ENCODE peak calls at places on chromosomes 6 and 20, in five cellular contexts. U, D, K, S and B are unnamed samples.
A peak's percentile ranks its signal among the peaks of the same experiment; 100 is the strongest.

GRCh38 chr6:170459451-170459850 is 93.7 kb downstream of the PSMB1 start:
- DNase-seq in S (peak; percentile 77), K (peak; percentile 68), D (no peak), U (no peak), B (no peak)

GRCh38 chr6:164113637-164114036 is 699.1 kb downstream of the QKI start:
- DNase-seq in K (no peak), U (no peak), D (peak; percentile 53), S (no peak), B (no peak)

GRCh38 chr6:105892577-105893262 is 193.4 kb upstream of the PRDM1 start:
- DNase-seq in D (peak; percentile 73), U (no peak), S (no peak), K (no peak), B (no peak)

GRCh38 chr6:105900120-105900937 is 185.8 kb upstream of the PRDM1 start:
- DNase-seq in U (no peak), D (peak; percentile 34), S (peak; percentile 89), K (peak; percentile 91), B (no peak)

GRCh38 chr6:42125663-42126062 is 16.8 kb downstream of the C6orf132 start:
- DNase-seq in U (no peak), S (no peak), K (no peak), D (peak; percentile 37), B (no peak)

GRCh38 chr20:326645-327031 is 1.3 kb downstream of the SOX12 start:
- DNase-seq in U (no peak), K (no peak), D (peak; percentile 63), S (peak; percentile 47), B (peak; percentile 62)

GRCh38 chr20:58195047-58195446 is 33.4 kb downstream of the ANKRD60 start:
- DNase-seq in S (no peak), U (no peak), D (no peak), K (no peak), B (no peak)

GRCh38 chr6:4929319-4929718 is 74.5 kb downstream of the RPP40 start:
- DNase-seq in D (no peak), S (peak; percentile 50), U (no peak), K (no peak), B (no peak)

GRCh38 chr6:119137194-119138072 is 59.0 kb upstream of the FAM184A start:
- DNase-seq in S (peak; percentile 28), D (no peak), K (peak; percentile 21), U (no peak), B (no peak)

GRCh38 chr20:46970937-46971630 is 76.4 kb downstream of the EYA2 start:
- DNase-seq in D (peak; percentile 99), K (peak; percentile 97), U (no peak), S (peak; percentile 70), B (peak; percentile 66)

GRCh38 chr20:4167261-4168004 is 152.1 kb upstream of the RNF24 start:
- DNase-seq in D (no peak), U (peak; percentile 60), K (no peak), S (no peak), B (no peak)

GRCh38 chr20:4171538-4172116 is 156.3 kb upstream of the RNF24 start:
- DNase-seq in K (peak; percentile 21), U (no peak), S (peak; percentile 64), D (peak; percentile 62), B (no peak)

GRCh38 chr20:4173142-4173541 is 157.8 kb upstream of the RNF24 start:
- DNase-seq in U (no peak), K (no peak), D (no peak), S (no peak), B (no peak)

GRCh38 chr20:4169360-4170214 is 154.2 kb upstream of the RNF24 start:
- DNase-seq in S (no peak), U (no peak), D (no peak), K (no peak), B (no peak)

DNA sequence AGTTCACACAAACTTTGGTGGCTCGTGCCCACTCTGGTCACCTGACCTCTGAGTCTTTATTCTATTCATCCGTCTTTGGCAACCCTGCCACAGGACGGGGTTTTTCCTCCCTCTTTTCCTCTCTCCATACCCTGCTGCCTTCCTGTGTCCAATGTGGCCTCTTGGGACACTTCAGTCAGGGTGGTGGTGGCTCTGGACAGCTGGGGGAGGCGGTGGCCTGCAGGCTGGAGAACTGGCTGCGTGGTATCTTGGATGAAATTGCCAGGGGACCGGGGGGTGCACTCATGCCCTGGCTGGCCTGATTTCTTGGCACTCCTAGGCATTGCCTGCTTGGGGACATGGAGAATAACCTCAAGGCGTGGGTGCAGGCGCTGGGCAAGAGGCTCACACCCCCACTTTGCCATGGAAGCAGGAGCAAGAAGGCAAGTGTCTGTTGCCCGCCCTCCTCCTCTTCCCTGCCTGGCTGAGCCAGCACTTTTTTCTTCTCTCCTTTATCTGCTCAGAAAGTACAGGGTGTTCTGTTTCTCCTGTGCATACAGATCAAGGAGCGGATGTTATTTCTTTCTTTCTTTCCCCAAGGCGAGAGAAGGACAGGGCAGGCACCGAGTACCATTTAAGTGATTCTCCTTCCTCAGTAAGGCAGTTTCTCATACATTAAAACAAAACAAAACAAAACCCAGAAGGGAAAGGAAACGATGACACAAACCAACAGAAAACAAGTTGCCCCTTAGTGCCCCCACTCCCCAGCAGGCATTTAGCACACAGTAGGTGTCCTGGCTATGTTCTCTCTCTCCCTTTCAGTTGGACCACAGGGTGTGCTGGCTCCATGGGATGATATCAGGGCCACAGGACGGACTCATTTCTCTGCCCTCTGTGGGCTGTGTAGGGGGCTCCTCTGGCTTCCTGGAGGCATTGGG is 155.5 kb upstream of the RNF24 start:
- DNase-seq in D (no peak), S (peak; percentile 52), U (no peak), K (no peak), B (no peak)
- H3K4me3 ChIP-seq in D (no peak overlapping the region), S (no peak overlapping the region), U (no peak overlapping the region), K (no peak overlapping the region), B (no peak overlapping the region)

GRCh38 chr20:40205971-40206370 is 483.1 kb downstream of the MAFB start:
- DNase-seq in D (no peak), U (no peak), K (no peak), S (no peak), B (no peak)
- H2BK15ac ChIP-seq in D (no peak overlapping the region), U (no peak overlapping the region), K (no peak overlapping the region), S (no peak overlapping the region), B (no peak overlapping the region)

DNA sequence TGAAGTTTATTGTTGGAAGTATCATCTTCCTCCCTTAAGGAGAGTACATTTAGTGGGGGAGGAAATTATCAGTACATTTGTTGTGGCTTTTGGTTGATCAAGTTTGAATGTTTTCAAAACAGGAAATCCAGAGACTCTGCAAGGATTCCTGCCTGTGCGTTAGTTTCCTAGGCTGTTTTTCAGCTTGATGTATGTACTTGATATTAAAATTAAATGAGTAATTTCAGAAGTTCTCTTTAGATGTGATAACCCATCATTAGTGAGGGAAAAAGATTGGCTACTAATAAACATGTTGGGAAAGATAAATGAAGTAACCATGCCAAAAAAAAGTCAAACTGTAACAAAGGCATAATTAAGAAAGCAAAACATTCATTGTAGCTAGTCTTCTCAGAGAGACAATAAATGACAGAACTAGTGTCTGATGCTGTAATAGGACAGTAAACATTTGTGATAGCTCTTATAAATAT is 88.0 kb upstream of the TULP1 start:
- DNase-seq in D (no peak), S (peak; percentile 37), U (no peak), K (no peak), B (no peak)
- H3K4me3 ChIP-seq in D (no peak overlapping the region), S (no peak overlapping the region), U (no peak overlapping the region), K (no peak overlapping the region), B (no peak overlapping the region)

GRCh38 chr6:104483225-104483834 is 376.4 kb downstream of the HACE1 start:
- DNase-seq in S (peak; percentile 34), U (no peak), D (peak; percentile 26), K (no peak), B (no peak)

GRCh38 chr6:104484191-104484590 is 375.5 kb downstream of the HACE1 start:
- DNase-seq in D (no peak), K (no peak), U (no peak), S (no peak), B (no peak)

GRCh38 chr6:104486003-104486402 is 373.7 kb downstream of the HACE1 start:
- DNase-seq in U (no peak), K (no peak), S (no peak), D (no peak), B (no peak)

GRCh38 chr6:104484626-104485025 is 375.1 kb downstream of the HACE1 start:
- DNase-seq in K (no peak), U (no peak), D (no peak), S (no peak), B (no peak)
- H2BK15ac ChIP-seq in K (no peak overlapping the region), U (no peak overlapping the region), D (no peak overlapping the region), S (no peak overlapping the region), B (no peak overlapping the region)

GRCh38 chr6:153103256-153103655 is 27.8 kb downstream of the RGS17 start:
- DNase-seq in K (no peak), D (no peak), U (no peak), S (no peak), B (no peak)

GRCh38 chr6:153101461-153101860 is 29.6 kb downstream of the RGS17 start:
- DNase-seq in U (no peak), S (no peak), D (no peak), K (no peak), B (no peak)

GRCh38 chr6:153104220-153104619 is 26.9 kb downstream of the RGS17 start:
- DNase-seq in D (no peak), K (no peak), S (peak; percentile 60), U (no peak), B (no peak)

GRCh38 chr6:153108320-153108719 is 22.8 kb downstream of the RGS17 start:
- DNase-seq in S (peak; percentile 52), D (peak; percentile 48), K (no peak), U (no peak), B (no peak)

GRCh38 chr6:153106021-153106420 is 25.1 kb downstream of the RGS17 start:
- DNase-seq in S (no peak), D (no peak), U (no peak), K (no peak), B (no peak)
- H3K4me3 ChIP-seq in S (no peak overlapping the region), D (no peak overlapping the region), U (no peak overlapping the region), K (no peak overlapping the region), B (no peak overlapping the region)

GRCh38 chr6:127475823-127476176 is 16.6 kb upstream of the KIAA0408 start:
- DNase-seq in D (no peak), U (no peak), S (no peak), K (no peak), B (no peak)
- H2BK15ac ChIP-seq in D (no peak overlapping the region), U (no peak overlapping the region), S (no peak overlapping the region), K (no peak overlapping the region), B (no peak overlapping the region)

GRCh38 chr6:26029570-26029856 is 57.7 kb upstream of the HFE start:
- DNase-seq in D (no peak), K (no peak), U (no peak), S (no peak), B (no peak)
- H3K4me3 ChIP-seq in D (no peak overlapping the region), K (no peak overlapping the region), U (no peak overlapping the region), S (no peak overlapping the region), B (no peak overlapping the region)